ENCODE peak calls at places on chromosome 17, in seven cellular contexts. K, Z, H, J, O, A and F are unnamed samples.

GRCh38 chr17:44345497-44346026 is 460 bp downstream of the GRN start:
- DNase-seq in J (no peak), O (no peak), H (peak; percentile 31), Z (peak; percentile 59), K (peak; percentile 73), A (peak; percentile 40), F (peak; percentile 69)

GRCh38 chr17:63435681-63436522 is 10.2 kb downstream of the CYB561 start:
- DNase-seq in K (no peak), H (no peak), J (no peak), O (no peak), A (no peak), Z (no peak), F (no peak)

GRCh38 chr17:13031718-13032350 is 14.0 kb upstream of the ELAC2 start:
- DNase-seq in K (peak; percentile 54), Z (peak; percentile 70), H (peak; percentile 34), J (no peak), A (peak; percentile 68), O (no peak), F (peak; percentile 52)

GRCh38 chr17:63095879-63096278 is 129.8 kb downstream of the TANC2 start:
- DNase-seq in Z (no peak), H (no peak), A (no peak), O (no peak), K (no peak), J (no peak), F (no peak)

GRCh38 chr17:66268247-66268927 is 34.0 kb upstream of the PRKCA start:
- DNase-seq in K (peak; percentile 27), O (no peak), H (no peak), A (no peak), J (no peak), Z (peak; percentile 88), F (no peak)

GRCh38 chr17:82295472-82295814 is 21.9 kb upstream of the CSNK1D start:
- DNase-seq in H (no peak), A (no peak), Z (no peak), O (no peak), J (no peak), K (no peak), F (no peak)

GRCh38 chr17:66468241-66469087 is 166.1 kb downstream of the PRKCA start:
- DNase-seq in K (peak; percentile 39), A (no peak), Z (peak; percentile 40), O (no peak), J (no peak), H (no peak), F (no peak)

GRCh38 chr17:78284146-78284545 is 52.7 kb downstream of the TMEM235 start:
- DNase-seq in A (no peak), J (no peak), Z (peak; percentile 66), H (no peak), O (no peak), K (no peak), F (no peak)

GRCh38 chr17:17353625-17354484 is 50.7 kb downstream of the NT5M start:
- DNase-seq in K (no peak), J (no peak), Z (no peak), H (no peak), A (no peak), O (no peak), F (no peak)

GRCh38 chr17:5873781-5874180 is 196.4 kb upstream of the WSCD1 start:
- DNase-seq in H (no peak), K (no peak), O (no peak), Z (no peak), A (no peak), J (no peak), F (no peak)

GRCh38 chr17:63474174-63474913 is 2.5 kb upstream of the ACE start:
- DNase-seq in O (no peak), Z (peak; percentile 52), J (no peak), H (no peak), A (no peak), K (peak; percentile 36), F (no peak)

GRCh38 chr17:35981908-35982330 is 622 bp upstream of the CCL16 start:
- DNase-seq in Z (no peak), O (no peak), A (no peak), H (no peak), K (no peak), J (no peak), F (no peak)

GRCh38 chr17:29615048-29615385 is 7.7 kb downstream of the CORO6 start:
- DNase-seq in H (peak; percentile 66), A (no peak), Z (no peak), J (peak; percentile 40), K (peak; percentile 29), O (no peak), F (peak; percentile 77)

GRCh38 chr17:77354721-77355455 is 214.1 kb downstream of the SEC14L1 start:
- DNase-seq in K (peak; percentile 73), Z (peak; percentile 96), J (no peak), O (no peak), A (peak; percentile 3), H (no peak), F (no peak)

GRCh38 chr17:17181666-17182600 is 24.2 kb downstream of the PLD6 start:
- DNase-seq in O (no peak), A (no peak), H (peak; percentile 44), Z (no peak), K (no peak), J (no peak), F (no peak)

GRCh38 chr17:17783121-17783824 is 53.5 kb downstream of the SREBF1 start:
- DNase-seq in A (peak; percentile 43), K (peak; percentile 57), J (peak; percentile 32), Z (peak; percentile 21), O (peak; percentile 20), H (peak; percentile 67), F (peak; percentile 50)

GRCh38 chr17:18323507-18324139 is 8.5 kb downstream of the SMCR8 start:
- DNase-seq in J (no peak), K (no peak), Z (no peak), A (no peak), O (no peak), H (no peak), F (no peak)

GRCh38 chr17:41527076-41528023 is 758 bp downstream of the KRT19 start:
- DNase-seq in K (no peak), J (no peak), O (no peak), H (no peak), A (no peak), Z (no peak), F (no peak)

GRCh38 chr17:10186771-10187425 is 11.5 kb downstream of the GAS7 start:
- DNase-seq in J (no peak), A (no peak), O (no peak), H (no peak), Z (no peak), K (no peak), F (no peak)

GRCh38 chr17:41863074-41863843 is 2.0 kb downstream of the KLHL11 start:
- DNase-seq in Z (no peak), A (no peak), O (no peak), H (peak; percentile 5), K (no peak), J (no peak), F (peak; percentile 3)

GRCh38 chr17:6797718-6798351 is 21.8 kb downstream of the FBXO39 start:
- DNase-seq in A (no peak), O (no peak), J (no peak), K (no peak), H (no peak), Z (no peak), F (no peak)

GRCh38 chr17:41420134-41420533 is 4.3 kb downstream of the KRT37 start:
- DNase-seq in O (no peak), A (no peak), K (no peak), J (no peak), Z (no peak), H (no peak), F (no peak)

GRCh38 chr17:38464723-38465419 is 36.6 kb downstream of the ARHGAP23 start:
- DNase-seq in Z (peak; percentile 96), K (peak; percentile 91), H (no peak), O (no peak), A (peak; percentile 5), J (no peak), F (no peak)

GRCh38 chr17:38322156-38322779 is 21.5 kb downstream of the GPR179 start:
- DNase-seq in A (peak; percentile 68), H (peak; percentile 64), J (peak; percentile 60), O (peak; percentile 43), Z (peak; percentile 64), K (peak; percentile 30), F (peak; percentile 57)

GRCh38 chr17:80645706-80646325 is 101.2 kb downstream of the RPTOR start:
- DNase-seq in Z (no peak), J (no peak), H (no peak), K (no peak), A (no peak), O (no peak), F (no peak)

GRCh38 chr17:40075216-40076100 is 12.7 kb downstream of the THRA start:
- DNase-seq in Z (peak; percentile 68), A (peak; percentile 57), O (peak; percentile 47), K (peak; percentile 45), J (peak; percentile 51), H (peak; percentile 59), F (peak; percentile 66)

GRCh38 chr17:33523577-33523981 is 230.5 kb upstream of the ASIC2 start:
- DNase-seq in Z (peak; percentile 53), J (no peak), H (no peak), O (no peak), K (peak; percentile 25), A (no peak), F (no peak)

GRCh38 chr17:56887105-56887504 is 26.7 kb downstream of the TRIM25 start:
- DNase-seq in Z (no peak), O (no peak), K (no peak), J (no peak), H (no peak), A (no peak), F (no peak)

GRCh38 chr17:77507116-77507885 is 366.5 kb downstream of the SEC14L1 start:
- DNase-seq in O (no peak), Z (no peak), A (no peak), H (no peak), K (no peak), J (no peak), F (no peak)

GRCh38 chr17:70423562-70423961 is 254.2 kb downstream of the KCNJ2 start:
- DNase-seq in A (no peak), H (no peak), O (no peak), K (no peak), Z (no peak), J (no peak), F (no peak)

GRCh38 chr17:49723423-49723822 is 15.7 kb upstream of the SLC35B1 start:
- DNase-seq in O (no peak), H (no peak), J (no peak), K (no peak), A (no peak), Z (peak; percentile 39), F (no peak)

GRCh38 chr17:72906306-72906705 is 186.2 kb downstream of the SLC39A11 start:
- DNase-seq in J (no peak), A (no peak), O (no peak), Z (no peak), H (no peak), K (no peak), F (no peak)

GRCh38 chr17:17382060-17382449 is 78.9 kb downstream of the NT5M start:
- DNase-seq in H (no peak), Z (no peak), J (no peak), A (no peak), K (no peak), O (no peak), F (no peak)

GRCh38 chr17:74135391-74136167 is 67.9 kb upstream of the RPL38 start:
- DNase-seq in H (no peak), A (no peak), J (no peak), Z (no peak), O (no peak), K (no peak), F (no peak)

GRCh38 chr17:49577651-49577935 is 1.9 kb downstream of the NXPH3 start:
- DNase-seq in K (no peak), H (no peak), Z (no peak), A (no peak), J (no peak), O (no peak), F (no peak)

GRCh38 chr17:81135503-81136283 is 29.6 kb upstream of the PVALEF start:
- DNase-seq in Z (no peak), H (no peak), A (no peak), J (no peak), O (no peak), K (no peak), F (no peak)